ENCODE peak calls at places on chromosomes 3 and 15, in five cellular contexts. P, W, K, Z and V are unnamed samples.

GRCh38 chr3:62954579-62954978 is 79.4 kb upstream of the CADPS start:
- DNase-seq in P (no peak), K (no peak), W (no peak), Z (no peak), V (no peak)

GRCh38 chr3:58287354-58287753 is 18.7 kb upstream of the RPP14 start:
- DNase-seq in W (no peak), Z (no peak), K (no peak), P (no peak), V (peak)

GRCh38 chr3:34364345-34364744 is 565.9 kb downstream of the PDCD6IP start:
- DNase-seq in W (no peak), P (no peak), Z (no peak), K (no peak), V (no peak)

GRCh38 chr3:104291437-104291851 is 1075.3 kb upstream of the ALCAM start:
- DNase-seq in W (no peak), K (no peak), Z (no peak), P (peak), V (no peak)

GRCh38 chr3:36677331-36678007 is 86.9 kb downstream of the DCLK3 start:
- DNase-seq in K (peak), P (peak), Z (peak), W (peak), V (no peak)

GRCh38 chr3:48039487-48040190 is 23.4 kb upstream of the MAP4 start:
- DNase-seq in W (no peak), P (peak), Z (peak), K (peak), V (no peak)

GRCh38 chr3:78221300-78221699 is 1181.4 kb downstream of the ROBO2 start:
- DNase-seq in K (no peak), W (no peak), P (no peak), Z (no peak), V (no peak)

GRCh38 chr15:52178765-52179164 is 12.4 kb downstream of the GNB5 start:
- DNase-seq in W (peak), P (no peak), K (no peak), Z (no peak), V (no peak)

GRCh38 chr3:16305121-16305541 is 40.1 kb downstream of the OXNAD1 start:
- DNase-seq in K (no peak), P (no peak), Z (no peak), W (no peak), V (no peak)

GRCh38 chr15:39616731-39617455 is 36.0 kb downstream of the THBS1 start:
- DNase-seq in K (peak), Z (no peak), P (no peak), W (peak), V (no peak)

GRCh38 chr3:74271541-74271940 is 342.9 kb downstream of the CNTN3 start:
- DNase-seq in Z (no peak), K (no peak), P (no peak), W (no peak), V (no peak)

GRCh38 chr3:89108154-89108553 is 733 bp downstream of the EPHA3 start:
- DNase-seq in Z (no peak), K (no peak), P (no peak), W (no peak), V (no peak)

GRCh38 chr15:96334017-96334704 is 3.7 kb downstream of the NR2F2 start:
- DNase-seq in K (no peak), W (no peak), P (peak), Z (no peak), V (no peak)

GRCh38 chr3:13839253-13839652 is 40.6 kb downstream of the WNT7A start:
- DNase-seq in P (no peak), K (no peak), Z (no peak), W (no peak), V (no peak)
- H3K27ac ChIP-seq in P (no peak), K (no peak), Z (no peak), W (peak), V (no peak)

GRCh38 chr3:152296382-152296781 is 27.7 kb downstream of the MBNL1 start:
- DNase-seq in P (no peak), K (no peak), W (no peak), Z (no peak), V (no peak)
- H3K27ac ChIP-seq in P (peak), K (no peak), W (no peak), Z (no peak), V (no peak)

GRCh38 chr3:38018296-38019266 is 10.9 kb downstream of the PLCD1 start:
- DNase-seq in P (no peak), K (no peak), W (no peak), Z (no peak), V (no peak)
- H3K27ac ChIP-seq in P (no peak), K (no peak), W (no peak), Z (no peak), V (no peak)

GRCh38 chr15:64687167-64688085 is 88.0 kb downstream of the RBPMS2 start:
- DNase-seq in Z (no peak), K (no peak), P (no peak), W (no peak), V (no peak)
- H3K27ac ChIP-seq in Z (no peak), K (no peak), P (no peak), W (no peak), V (peak)

GRCh38 chr3:171420667-171421066 is 39.5 kb downstream of the TNIK start:
- DNase-seq in K (peak), W (no peak), P (no peak), Z (no peak), V (no peak)
- H3K27ac ChIP-seq in K (no peak), W (no peak), P (no peak), Z (no peak), V (peak)